ENCODE peak calls at places on chromosomes 11 and 22, in six cellular contexts. Z is A549, U is HEK293T, K is GM12878, R is IMR-90, I is K562. X is an unnamed sample.

GRCh38 chr11:75562836-75563484 is 907 bp downstream of the SERPINH1 start:
- DNase-seq in U (no peak), Z (no peak), R (peak), K (no peak), I (peak), X (no peak)

GRCh38 chr11:64250875-64251721 is at the start of gene PLCB3:
- DNase-seq in K (no peak), I (peak), R (no peak), Z (no peak), U (peak), X (no peak)

GRCh38 chr22:40668611-40669390 is 10.5 kb upstream of the MCHR1 start:
- DNase-seq in U (no peak), R (peak), I (peak), Z (peak), K (no peak), X (peak)

GRCh38 chr11:129455101-129455500 is 79.5 kb downstream of the BARX2 start:
- DNase-seq in Z (no peak), R (no peak), I (no peak), K (no peak), U (no peak), X (no peak)

GRCh38 chr11:9922806-9923205 is 258.9 kb downstream of the SWAP70 start:
- DNase-seq in Z (no peak), I (no peak), R (no peak), U (no peak), K (no peak), X (no peak)

GRCh38 chr11:64933935-64934693 is 1.6 kb downstream of the GPHA2 start:
- DNase-seq in U (no peak), Z (no peak), K (no peak), R (no peak), I (no peak), X (no peak)

GRCh38 chr22:35664955-35665577 is 16.8 kb downstream of the APOL6 start:
- DNase-seq in R (no peak), K (no peak), I (no peak), Z (no peak), U (no peak), X (no peak)

GRCh38 chr11:1893581-1894359 is 2.1 kb upstream of the PRR33 start:
- DNase-seq in I (no peak), R (peak), Z (no peak), U (no peak), K (no peak), X (no peak)

GRCh38 chr11:133228406-133229330 is 303.6 kb downstream of the OPCML start:
- DNase-seq in I (no peak), R (no peak), K (no peak), U (no peak), Z (no peak), X (no peak)

GRCh38 chr11:832529-833113 is at the start of gene CD151:
- DNase-seq in I (peak), Z (no peak), K (no peak), R (peak), U (peak), X (no peak)

GRCh38 chr11:86511086-86511551 is 136.4 kb downstream of the CCDC81 start:
- DNase-seq in I (no peak), R (peak), U (no peak), K (peak), Z (peak), X (no peak)

GRCh38 chr11:117734596-117734995 is 62.4 kb downstream of the DSCAML1 start:
- DNase-seq in I (no peak), K (no peak), R (no peak), U (no peak), Z (no peak), X (no peak)

GRCh38 chr11:59197990-59198389 is 14.7 kb downstream of the MPEG1 start:
- DNase-seq in Z (no peak), K (no peak), U (no peak), I (no peak), R (peak), X (no peak)

GRCh38 chr22:42317691-42318547 is 47.5 kb upstream of the TCF20 start:
- DNase-seq in K (no peak), Z (no peak), U (no peak), R (no peak), I (no peak), X (no peak)

GRCh38 chr11:70522613-70523311 is 124.4 kb downstream of the CTTN start:
- DNase-seq in Z (no peak), K (no peak), U (no peak), I (no peak), R (no peak), X (no peak)

GRCh38 chr11:44927174-44927661 is 23.5 kb downstream of the TP53I11 start:
- DNase-seq in R (peak), K (no peak), Z (peak), I (peak), U (peak), X (peak)

GRCh38 chr22:37898441-37899181 is 7.5 kb upstream of the MICALL1 start:
- DNase-seq in U (no peak), I (no peak), R (no peak), K (no peak), Z (no peak), X (peak)

GRCh38 chr11:68940651-68941323 is 37.1 kb downstream of the IGHMBP2 start:
- DNase-seq in Z (no peak), K (no peak), I (no peak), R (no peak), U (no peak), X (no peak)

GRCh38 chr11:2578006-2578933 is 121.5 kb downstream of the KCNQ1OT1 start:
- DNase-seq in R (no peak), I (no peak), K (no peak), Z (no peak), U (no peak), X (no peak)

GRCh38 chr11:36750349-36750748 is 152.3 kb upstream of the RAG2 start:
- DNase-seq in I (no peak), K (no peak), Z (no peak), R (no peak), U (no peak), X (no peak)

GRCh38 chr11:2202900-2203439 is 31.4 kb upstream of the TH start:
- DNase-seq in Z (no peak), I (no peak), U (no peak), R (no peak), K (no peak), X (no peak)

GRCh38 chr11:112241486-112241885 is 15.3 kb downstream of the PTS start:
- DNase-seq in K (no peak), Z (no peak), I (no peak), R (peak), U (no peak), X (peak)

GRCh38 chr11:31557991-31558390 is 48.4 kb downstream of the ELP4 start:
- DNase-seq in U (no peak), Z (no peak), R (peak), K (no peak), I (no peak), X (no peak)

GRCh38 chr22:42919199-42919598 is 62.1 kb upstream of the ARFGAP3 start:
- DNase-seq in K (no peak), I (no peak), R (no peak), Z (peak), U (no peak), X (peak)

GRCh38 chr11:64675417-64676252 is 47.4 kb downstream of the NRXN2 start:
- DNase-seq in U (peak), I (no peak), Z (peak), R (peak), K (no peak), X (no peak)

GRCh38 chr11:120717042-120717441 is 205.5 kb downstream of the GRIK4 start:
- DNase-seq in I (no peak), K (no peak), R (no peak), U (no peak), Z (no peak), X (no peak)

GRCh38 chr11:35272391-35272821 is 133.4 kb downstream of the CD44 start:
- DNase-seq in I (no peak), U (no peak), Z (no peak), R (no peak), K (peak), X (no peak)

GRCh38 chr11:64096835-64097234 is 61.1 kb downstream of the FLRT1 start:
- DNase-seq in Z (no peak), R (no peak), U (no peak), I (no peak), K (no peak), X (no peak)

GRCh38 chr22:47038206-47038835 is 275.9 kb downstream of the TBC1D22A start:
- DNase-seq in I (no peak), K (no peak), Z (no peak), R (no peak), U (no peak), X (no peak)

DNA sequence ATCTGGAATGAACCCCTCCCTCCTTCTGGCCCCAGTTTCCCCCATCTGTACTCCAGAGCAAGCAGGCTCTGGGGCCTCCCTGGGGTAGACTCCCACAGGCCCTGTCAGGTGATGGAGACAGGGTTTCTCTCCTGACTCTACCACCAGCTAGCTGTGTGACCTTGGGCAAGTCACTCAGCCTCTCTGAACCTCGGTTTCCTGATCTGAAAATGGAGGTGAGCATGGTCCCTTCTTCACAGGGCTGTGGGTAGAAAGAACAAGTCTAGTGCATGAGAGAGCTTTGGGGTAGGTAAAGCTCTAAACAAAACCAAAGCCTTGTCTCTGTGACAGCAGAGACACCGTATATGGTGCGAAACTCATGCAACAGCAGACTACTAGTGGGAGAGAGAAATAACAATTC is 5.6 kb downstream of the CD5 start:
- DNase-seq in I (no peak), K (no peak), U (no peak), Z (no peak), R (no peak), X (no peak)
- TF ChIP-seq BHLHE40 in I (no peak), K (no peak), U (no peak), Z (no peak), R (no peak), X (no peak)

DNA sequence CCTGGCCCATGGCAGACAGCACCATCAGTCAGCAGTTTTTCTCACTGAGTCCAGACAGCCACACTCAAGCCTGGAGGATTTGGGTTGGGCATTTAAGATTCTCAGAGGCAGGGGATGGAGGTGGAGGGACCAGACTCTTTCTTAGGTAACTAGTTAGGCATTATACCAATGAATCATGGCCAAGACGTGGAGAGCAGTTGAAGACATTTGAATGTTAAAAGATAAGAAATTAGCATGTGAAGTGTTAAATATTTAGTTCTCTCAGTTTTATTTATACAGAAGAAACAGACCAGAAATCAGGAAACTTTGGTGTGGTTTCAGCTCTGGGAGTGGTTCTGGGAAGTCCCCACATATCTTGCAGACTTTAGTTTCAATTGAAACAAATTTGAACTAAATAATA is 9.9 kb downstream of the GTF2H1 start:
- DNase-seq in Z (no peak), U (no peak), K (no peak), R (no peak), I (no peak), X (no peak)
- TF ChIP-seq BHLHE40 in Z (no peak), U (no peak), K (no peak), R (no peak), I (no peak), X (no peak)

DNA sequence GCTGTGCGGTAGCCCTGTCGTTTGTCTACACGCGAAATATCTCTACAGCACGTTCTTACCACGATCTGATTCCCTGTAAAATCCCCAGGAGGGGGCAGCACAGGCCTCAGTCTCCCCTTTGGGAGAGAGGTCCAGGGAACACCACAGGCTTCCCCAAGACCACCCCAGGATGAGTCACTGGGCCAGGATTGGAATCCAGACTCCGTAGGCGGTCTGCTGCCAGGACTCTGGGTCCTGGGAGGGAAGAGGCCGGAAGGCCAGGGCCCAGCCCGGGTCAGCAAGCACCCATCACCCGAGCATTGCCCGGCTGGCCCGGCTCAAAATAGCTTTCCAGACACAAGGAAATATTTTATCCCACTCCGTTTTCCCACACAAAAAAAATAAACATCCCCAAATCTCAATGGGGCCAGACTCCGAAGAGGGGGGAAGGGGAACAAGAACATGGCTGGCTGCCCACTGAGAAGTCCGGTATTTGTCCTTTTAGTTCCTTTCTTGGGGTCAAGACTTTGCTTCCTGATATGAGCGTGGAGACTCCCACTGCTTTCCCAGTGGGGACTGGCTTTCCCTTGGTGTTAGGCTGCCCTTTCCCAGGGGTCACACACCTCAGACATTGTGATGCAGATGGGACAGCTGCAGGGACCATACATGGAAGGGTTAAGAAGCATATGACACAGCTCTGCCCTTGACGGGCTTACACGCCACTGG is 91.3 kb downstream of the LRRC32 start:
- DNase-seq in U (no peak), I (peak), R (no peak), K (no peak), Z (no peak), X (no peak)
- TF ChIP-seq BHLHE40 in U (no peak), I (no peak), R (no peak), K (no peak), Z (no peak), X (no peak)

GRCh38 chr22:39349967-39350802 is at the start of gene SYNGR1:
- DNase-seq in R (no peak), U (peak), I (no peak), Z (no peak), K (no peak), X (no peak)

GRCh38 chr22:39351689-39352214 is 2.0 kb downstream of the SYNGR1 start:
- DNase-seq in K (peak), R (peak), I (no peak), U (no peak), Z (no peak), X (no peak)

GRCh38 chr22:39353346-39353745 is 3.6 kb downstream of the SYNGR1 start:
- DNase-seq in R (no peak), Z (no peak), K (no peak), U (no peak), I (no peak), X (no peak)

GRCh38 chr22:39350803-39351688 is 1.3 kb downstream of the SYNGR1 start:
- DNase-seq in I (no peak), K (no peak), R (no peak), Z (no peak), U (no peak), X (no peak)

GRCh38 chr22:39352301-39352867 is 2.6 kb downstream of the SYNGR1 start:
- DNase-seq in U (no peak), K (no peak), R (no peak), I (no peak), Z (no peak), X (no peak)
- TF ChIP-seq BHLHE40 in U (no peak), K (no peak), R (no peak), I (no peak), Z (no peak), X (no peak)

X was measured in HepG2.